ENCODE peak calls at places on chromosomes 3 and 15, in five cellular contexts. R is HepG2, X is A549, A is GM12878, U is K562. W is an unnamed sample.

GRCh38 chr15:98724017-98724416 is 75.7 kb downstream of the IGF1R start:
- DNase-seq in R (peak), X (no peak), A (no peak), U (no peak), W (no peak)

GRCh38 chr3:53114412-53115074 is 15.7 kb downstream of the RFT1 start:
- DNase-seq in R (no peak), X (no peak), A (no peak), U (peak), W (peak)

GRCh38 chr3:60250210-60250609 is 1001.0 kb downstream of the FHIT start:
- DNase-seq in R (no peak), X (no peak), A (no peak), U (no peak), W (no peak)

GRCh38 chr3:60674870-60675269 is 576.4 kb downstream of the FHIT start:
- DNase-seq in R (no peak), X (no peak), A (no peak), U (no peak), W (no peak)

GRCh38 chr3:11601446-11602241 is 42.1 kb downstream of the VGLL4 start:
- DNase-seq in R (no peak), X (no peak), A (peak), U (no peak), W (peak)

GRCh38 chr15:88032787-88033186 is 223.8 kb downstream of the NTRK3 start:
- DNase-seq in R (no peak), X (no peak), A (no peak), U (peak), W (peak)

GRCh38 chr3:191343115-191343514 is 12.8 kb upstream of the UTS2B start:
- DNase-seq in R (no peak), X (no peak), A (no peak), U (peak), W (no peak)

GRCh38 chr15:27027229-27027628 is 56.2 kb downstream of the GABRG3 start:
- DNase-seq in R (no peak), X (no peak), A (no peak), U (no peak), W (no peak)

GRCh38 chr3:160941885-160942494 is 163.2 kb downstream of the B3GALNT1 start:
- DNase-seq in R (peak), X (peak), A (peak), U (peak), W (peak)

GRCh38 chr15:39192979-39193559 is 387.8 kb upstream of the THBS1 start:
- DNase-seq in R (no peak), X (no peak), A (no peak), U (no peak), W (no peak)

GRCh38 chr3:112755845-112756671 is 90.6 kb downstream of the CD200R1L start:
- DNase-seq in R (no peak), X (no peak), A (no peak), U (no peak), W (peak)

GRCh38 chr3:11214451-11214987 is 57.7 kb upstream of the ATG7 start:
- DNase-seq in R (no peak), X (no peak), A (no peak), U (no peak), W (no peak)

GRCh38 chr3:17258823-17259436 is 374.2 kb downstream of the PLCL2 start:
- DNase-seq in R (peak), X (peak), A (no peak), U (peak), W (peak)

GRCh38 chr3:124384527-124384926 is 345.7 kb upstream of the UMPS start:
- DNase-seq in R (no peak), X (no peak), A (no peak), U (no peak), W (no peak)

GRCh38 chr15:74144153-74144775 is 13.9 kb downstream of the ISLR2 start:
- DNase-seq in R (peak), X (peak), A (no peak), U (no peak), W (peak)

GRCh38 chr3:141320399-141321108 is 47.8 kb upstream of the ZBTB38 start:
- DNase-seq in R (no peak), X (no peak), A (no peak), U (no peak), W (no peak)

GRCh38 chr15:47194718-47195117 is 522.6 kb upstream of the SEMA6D start:
- DNase-seq in R (peak), X (peak), A (no peak), U (no peak), W (peak)

GRCh38 chr3:159668461-159668860 is 320.2 kb upstream of the IL12A start:
- DNase-seq in R (no peak), X (no peak), A (no peak), U (no peak), W (no peak)

GRCh38 chr3:45992133-45992729 is 3.4 kb downstream of the FYCO1 start:
- DNase-seq in R (no peak), X (no peak), A (no peak), U (no peak), W (no peak)

GRCh38 chr3:157785071-157785826 is 282.0 kb upstream of the VEPH1 start:
- DNase-seq in R (peak), X (peak), A (no peak), U (peak), W (peak)

GRCh38 chr3:127218457-127218922 is 25.6 kb downstream of the PRR23E start:
- DNase-seq in R (no peak), X (no peak), A (no peak), U (no peak), W (no peak)

GRCh38 chr3:155805204-155805801 is 775 bp downstream of the C3orf33 start:
- DNase-seq in R (peak), X (peak), A (no peak), U (peak), W (peak)

GRCh38 chr15:82196353-82196752 is 66.2 kb downstream of the EFL1 start:
- DNase-seq in R (no peak), X (no peak), A (no peak), U (no peak), W (no peak)
- TF ChIP-seq MYC in R (no peak), X (no peak), A (no peak), U (no peak), W (no peak)

GRCh38 chr3:65945480-65945879 is 93.2 kb downstream of the MAGI1 start:
- DNase-seq in R (no peak), X (no peak), A (no peak), U (no peak), W (no peak)

GRCh38 chr3:65948833-65949573 is 89.7 kb downstream of the MAGI1 start:
- DNase-seq in R (no peak), X (no peak), A (no peak), U (no peak), W (no peak)

GRCh38 chr3:65944252-65944651 is 94.5 kb downstream of the MAGI1 start:
- DNase-seq in R (no peak), X (no peak), A (no peak), U (no peak), W (no peak)

GRCh38 chr3:65946438-65946837 is 92.3 kb downstream of the MAGI1 start:
- DNase-seq in R (no peak), X (no peak), A (no peak), U (no peak), W (no peak)

GRCh38 chr3:65945953-65946352 is 92.8 kb downstream of the MAGI1 start:
- DNase-seq in R (no peak), X (no peak), A (no peak), U (no peak), W (no peak)
- TF ChIP-seq MYC in R (no peak), X (no peak), A (no peak), U (no peak), W (no peak)

GRCh38 chr3:23626442-23626841 is 179.3 kb upstream of the UBE2E1 start:
- DNase-seq in R (no peak), X (no peak), A (no peak), U (no peak), W (no peak)
- TF ChIP-seq MYC in R (no peak), X (no peak), A (no peak), U (no peak), W (no peak)

DNA sequence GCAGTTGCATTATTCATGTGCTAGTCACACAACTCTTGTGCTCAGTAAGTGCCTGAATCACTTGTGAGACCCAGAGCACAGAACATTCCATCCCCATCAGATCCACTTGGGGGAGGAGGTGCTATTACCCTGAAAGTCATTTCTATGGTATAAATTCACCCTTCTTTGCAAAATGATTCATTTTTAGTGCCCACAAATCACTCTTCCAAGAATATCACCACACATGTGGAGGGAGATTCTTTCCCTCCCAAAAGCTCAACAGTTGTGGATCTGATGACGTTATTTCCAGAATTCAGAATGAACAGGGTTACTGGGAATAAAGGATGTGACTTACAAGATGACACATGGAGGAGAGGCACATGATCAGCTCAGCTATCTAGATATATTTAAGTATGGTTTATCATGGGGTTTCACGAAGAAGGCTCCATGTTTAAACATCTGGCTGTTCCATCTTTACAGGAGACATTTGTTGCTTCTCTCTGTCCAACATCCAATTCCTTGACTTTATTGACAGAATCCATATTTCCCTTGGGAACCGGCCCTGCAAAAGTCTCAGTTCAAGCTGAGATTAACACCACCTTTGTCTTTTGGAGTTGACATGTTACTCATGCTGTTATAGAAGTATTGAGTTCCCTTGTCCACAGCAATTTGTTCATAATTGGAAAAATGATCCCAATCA is 214.2 kb upstream of the PROK2 start:
- DNase-seq in R (no peak), X (no peak), A (no peak), U (no peak), W (no peak)
- TF ChIP-seq MYC in R (no peak), X (no peak), A (no peak), U (no peak), W (no peak)

DNA sequence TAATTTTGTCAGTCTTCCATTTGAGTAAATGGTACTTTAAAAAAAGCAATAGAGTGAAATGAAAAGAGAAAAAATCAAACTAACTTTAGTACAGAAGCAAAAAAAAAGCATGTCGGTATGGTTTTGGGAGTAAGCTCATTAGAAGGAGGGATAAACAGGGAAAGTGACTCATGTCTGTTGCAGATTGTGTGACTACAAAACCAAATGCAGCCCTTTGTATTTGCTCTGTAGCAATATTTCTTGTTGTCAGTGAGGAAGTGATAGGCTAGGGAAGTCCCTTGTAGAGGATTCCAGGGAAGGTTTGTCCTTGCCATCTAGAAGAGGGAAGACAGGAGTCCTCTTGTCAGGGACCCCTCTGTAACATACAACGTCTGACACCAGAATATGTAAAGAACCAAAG is 150.5 kb upstream of the POU1F1 start:
- DNase-seq in R (no peak), X (peak), A (no peak), U (no peak), W (no peak)
- TF ChIP-seq MYC in R (no peak), X (no peak), A (no peak), U (no peak), W (no peak)

GRCh38 chr3:98626151-98626550 is 32.7 kb upstream of the CPOX start:
- DNase-seq in R (no peak), X (no peak), A (no peak), U (no peak), W (no peak)
- TF ChIP-seq MYC in R (no peak), X (no peak), A (no peak), U (no peak), W (no peak)

GRCh38 chr3:136346486-136346885 is 96.3 kb downstream of the PCCB start:
- DNase-seq in R (no peak), X (no peak), A (no peak), U (no peak), W (no peak)

GRCh38 chr3:136343873-136344281 is 93.7 kb downstream of the PCCB start:
- DNase-seq in R (peak), X (peak), A (no peak), U (peak), W (no peak)

GRCh38 chr3:136343446-136343845 is 93.3 kb downstream of the PCCB start:
- DNase-seq in R (no peak), X (peak), A (no peak), U (no peak), W (no peak)
- TF ChIP-seq MYC in R (no peak), X (no peak), A (no peak), U (no peak), W (no peak)

DNA sequence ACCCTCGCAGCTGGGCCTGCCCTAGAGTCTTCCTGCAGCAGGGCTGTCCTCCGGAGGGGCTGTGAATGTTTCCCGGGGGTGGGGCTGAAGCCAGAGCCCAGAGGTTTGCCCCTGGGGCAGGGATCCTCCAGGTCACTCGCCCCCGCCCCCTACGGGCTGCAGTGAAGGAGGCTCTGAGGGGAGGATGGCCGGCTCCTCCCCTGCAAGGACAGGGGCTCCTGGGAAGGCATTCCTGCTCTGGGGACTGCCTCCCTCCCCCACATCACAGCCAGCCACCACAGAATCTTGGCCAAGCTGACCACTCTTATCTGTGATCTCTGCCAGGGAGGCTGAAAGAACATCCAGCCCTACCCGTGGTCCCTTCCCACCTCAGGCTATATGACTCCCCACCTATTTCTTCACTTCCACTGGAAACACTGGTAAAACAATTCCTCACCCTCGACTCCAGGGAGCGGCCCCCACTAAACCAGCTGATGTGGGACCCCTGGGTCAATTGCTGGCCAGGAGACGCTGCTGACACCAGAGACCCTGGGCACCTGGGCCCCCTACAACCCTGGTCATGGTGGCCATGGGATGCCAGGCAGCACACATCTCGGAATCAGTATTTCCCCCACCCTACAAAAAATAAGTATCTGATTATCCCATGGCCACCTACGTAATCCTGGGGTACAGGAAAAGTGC is 66.0 kb downstream of the HMCES start:
- DNase-seq in R (no peak), X (no peak), A (no peak), U (peak), W (no peak)
- TF ChIP-seq MYC in R (no peak), X (no peak), A (no peak), U (no peak), W (no peak)

GRCh38 chr15:76058714-76059319 is 968 bp upstream of the TMEM266 start:
- DNase-seq in R (peak), X (peak), A (peak), U (peak), W (peak)
- TF ChIP-seq MYC in R (no peak), X (no peak), A (no peak), U (no peak), W (no peak)

GRCh38 chr3:151085227-151085888 is at the start of gene MED12L:
- DNase-seq in R (peak), X (peak), A (no peak), U (peak), W (peak)

GRCh38 chr3:151084893-151085226 is 604 bp upstream of the MED12L start:
- DNase-seq in R (no peak), X (no peak), A (no peak), U (no peak), W (no peak)

GRCh38 chr3:151087648-151088047 is 2.2 kb downstream of the MED12L start:
- DNase-seq in R (no peak), X (no peak), A (no peak), U (no peak), W (no peak)

GRCh38 chr3:151086484-151087456 is 1.3 kb downstream of the MED12L start:
- DNase-seq in R (peak), X (peak), A (no peak), U (no peak), W (peak)

GRCh38 chr3:151085889-151086483 is 522 bp downstream of the MED12L start:
- DNase-seq in R (no peak), X (peak), A (no peak), U (no peak), W (peak)
- TF ChIP-seq MYC in R (peak), X (no peak), A (no peak), U (no peak), W (no peak)

W was measured in NB4.